ENCODE peak calls at places on chromosomes 5 and 9, in five cellular contexts. C is bronchial epithelial cell; D is naive thymus-derived CD4-positive, alpha-beta T cell; M is PC-9; F is K562. L is an unnamed sample.

GRCh38 chr9:116646661-116647514 is 40.2 kb upstream of the TRIM32 start:
- DNase-seq in C (peak), D (no peak), M (peak), F (no peak), L (no peak)

GRCh38 chr5:35857606-35858205 is 1.0 kb downstream of the IL7R start:
- DNase-seq in C (peak), D (no peak), M (no peak), F (no peak), L (no peak)

GRCh38 chr9:112540800-112541199 is 54.2 kb downstream of the KIAA1958 start:
- DNase-seq in C (no peak), D (no peak), M (no peak), F (no peak), L (no peak)

GRCh38 chr9:106277931-106278330 is 583.6 kb downstream of the TMEM38B start:
- DNase-seq in C (no peak), D (no peak), M (no peak), F (no peak), L (no peak)

GRCh38 chr9:27276182-27277030 is 20.5 kb downstream of the EQTN start:
- DNase-seq in C (peak), D (no peak), M (no peak), F (peak), L (peak)

GRCh38 chr5:32369032-32369431 is 56.3 kb upstream of the MTMR12 start:
- DNase-seq in C (no peak), D (no peak), M (no peak), F (no peak), L (no peak)

GRCh38 chr5:158758666-158759065 is 341.1 kb downstream of the EBF1 start:
- DNase-seq in C (peak), D (no peak), M (no peak), F (no peak), L (no peak)

GRCh38 chr9:10875752-10876151 is 262.9 kb upstream of the PTPRD start:
- DNase-seq in C (peak), D (no peak), M (no peak), F (no peak), L (no peak)

GRCh38 chr9:38362912-38363588 is 29.5 kb upstream of the ALDH1B1 start:
- DNase-seq in C (peak), D (no peak), M (peak), F (peak), L (peak)

GRCh38 chr5:50300878-50301277 is 140.2 kb downstream of the EMB start:
- DNase-seq in C (peak), D (no peak), M (no peak), F (no peak), L (no peak)

GRCh38 chr5:158154226-158155005 is 295.5 kb upstream of the CLINT1 start:
- DNase-seq in C (peak), D (no peak), M (no peak), F (no peak), L (no peak)

GRCh38 chr9:112505607-112506006 is 19.0 kb downstream of the KIAA1958 start:
- DNase-seq in C (no peak), D (no peak), M (no peak), F (no peak), L (no peak)

GRCh38 chr9:13941686-13942085 is 372.3 kb downstream of the NFIB start:
- DNase-seq in C (no peak), D (no peak), M (no peak), F (no peak), L (no peak)

GRCh38 chr5:33198816-33199215 is 241.9 kb upstream of the TARS1 start:
- DNase-seq in C (no peak), D (no peak), M (no peak), F (no peak), L (no peak)

GRCh38 chr9:131273146-131273545 is 3.2 kb downstream of the FAM78A start:
- DNase-seq in C (no peak), D (no peak), M (no peak), F (peak), L (peak)

GRCh38 chr5:41924526-41924871 is 582 bp upstream of the FBXO4 start:
- DNase-seq in C (no peak), D (no peak), M (no peak), F (no peak), L (no peak)
- H3K4me3 ChIP-seq in C (peak), D (peak), M (peak), F (peak), L (peak)

GRCh38 chr5:55218966-55219365 is 8.1 kb downstream of the MCIDAS start:
- DNase-seq in C (peak), D (no peak), M (peak), F (no peak), L (no peak)
- H3K4me3 ChIP-seq in C (no peak), D (no peak), M (peak), F (no peak), L (no peak)

DNA sequence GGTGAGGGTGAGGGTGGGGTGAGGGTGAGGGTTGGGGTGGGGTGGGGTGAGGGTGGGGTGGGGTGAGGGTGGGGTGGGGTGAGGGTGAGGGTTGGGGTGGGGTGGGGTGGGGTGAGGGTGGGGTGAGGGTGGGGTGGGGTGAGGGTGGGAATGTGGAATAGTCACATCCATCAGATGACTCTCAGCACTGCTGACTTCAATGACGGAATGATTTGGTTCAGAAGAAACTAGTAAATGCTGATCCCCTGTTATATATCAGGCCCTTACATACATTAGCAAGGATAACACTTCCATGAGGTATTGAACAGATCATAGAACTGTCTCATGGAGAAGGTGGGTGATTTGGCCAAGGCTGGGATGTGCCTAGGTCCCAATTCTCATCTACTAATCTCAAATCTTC is 24.5 kb upstream of the C5orf47 start:
- DNase-seq in C (peak), D (no peak), M (no peak), F (no peak), L (no peak)
- H3K4me3 ChIP-seq in C (peak), D (no peak), M (no peak), F (no peak), L (no peak)

DNA sequence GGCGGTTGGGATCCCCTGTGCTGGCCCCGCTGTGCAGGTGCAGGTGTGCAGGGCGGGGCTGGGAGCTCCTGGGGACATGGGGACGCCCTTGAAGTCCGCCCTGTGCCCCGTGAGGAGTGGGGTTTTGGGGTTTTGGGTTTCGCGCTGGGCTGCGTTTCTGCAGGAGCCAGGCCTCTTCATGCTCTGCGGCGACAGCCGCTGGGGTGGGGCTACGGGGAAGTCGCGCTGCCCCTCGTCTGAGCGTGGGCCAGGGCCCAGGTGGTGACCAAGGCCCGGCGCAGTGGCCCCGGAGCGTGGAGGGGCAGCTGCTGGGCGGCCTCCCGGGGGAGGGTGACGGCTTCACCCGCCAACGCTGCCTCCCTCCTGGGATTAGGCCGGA is 47.8 kb upstream of the IRX4 start:
- DNase-seq in C (no peak), D (no peak), M (no peak), F (no peak), L (no peak)
- H3K4me3 ChIP-seq in C (peak), D (no peak), M (no peak), F (no peak), L (no peak)

DNA sequence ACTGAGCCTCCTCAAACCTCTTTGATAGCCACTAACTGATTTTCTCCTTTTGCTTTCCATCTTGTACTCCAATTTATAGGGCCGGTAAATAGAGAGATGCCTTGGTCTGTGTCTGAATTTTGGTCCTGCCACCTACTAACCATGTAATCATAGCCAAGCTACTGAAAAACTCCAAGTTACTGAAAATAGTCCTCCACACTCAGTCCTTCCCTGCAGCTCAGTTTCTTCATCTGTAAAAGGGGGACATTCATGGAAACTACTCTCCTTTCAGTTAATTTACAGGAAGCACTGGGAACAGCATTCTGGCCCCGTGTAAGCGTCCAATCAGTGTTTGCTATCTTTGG is 30.0 kb upstream of the TGFBR1 start:
- DNase-seq in C (no peak), D (no peak), M (no peak), F (no peak), L (no peak)
- H3K4me3 ChIP-seq in C (no peak), D (no peak), M (no peak), F (peak), L (no peak)

GRCh38 chr5:169795311-169795710 is 158.2 kb downstream of the DOCK2 start:
- DNase-seq in C (no peak), D (no peak), M (no peak), F (no peak), L (no peak)
- H3K4me3 ChIP-seq in C (no peak), D (no peak), M (no peak), F (no peak), L (no peak)